ENCODE peak calls at places on chromosomes 3 and 15, in nine cellular contexts. One of them, this sample, is unnamed. For H3K4me1, the result is how much of the 10 kb centered on the place peaks cover.

GRCh38 chr3:126418256-126418530 is 23.5 kb downstream of the CFAP100 start:
- DNase-seq in A549: no peak
- DNase-seq in RWPE2: peak
- DNase-seq in GM23338: no peak
- DNase-seq in heart right ventricle: no peak
- DNase-seq in CD8-positive, alpha-beta T cell: no peak
- DNase-seq in heart left ventricle: no peak
- DNase-seq in Peyer's patch: no peak
- DNase-seq in tibial artery: no peak
- DNase-seq in this sample: no peak

GRCh38 chr3:24521306-24522154 is 26.9 kb upstream of the THRB start:
- DNase-seq in heart left ventricle: peak
- DNase-seq in A549: peak
- DNase-seq in tibial artery: peak
- DNase-seq in Peyer's patch: peak
- DNase-seq in heart right ventricle: peak
- DNase-seq in CD8-positive, alpha-beta T cell: no peak
- DNase-seq in GM23338: peak
- DNase-seq in RWPE2: peak
- DNase-seq in this sample: peak

GRCh38 chr3:112086857-112087524 is 802 bp downstream of the C3orf52 start:
- DNase-seq in heart left ventricle: no peak
- DNase-seq in Peyer's patch: no peak
- DNase-seq in A549: peak
- DNase-seq in tibial artery: no peak
- DNase-seq in RWPE2: no peak
- DNase-seq in heart right ventricle: no peak
- DNase-seq in CD8-positive, alpha-beta T cell: no peak
- DNase-seq in GM23338: peak
- DNase-seq in this sample: peak

GRCh38 chr3:183108002-183108449 is 8.7 kb upstream of the MCCC1 start:
- DNase-seq in RWPE2: no peak
- DNase-seq in heart right ventricle: no peak
- DNase-seq in Peyer's patch: no peak
- DNase-seq in tibial artery: no peak
- DNase-seq in GM23338: no peak
- DNase-seq in A549: no peak
- DNase-seq in heart left ventricle: no peak
- DNase-seq in CD8-positive, alpha-beta T cell: no peak
- DNase-seq in this sample: peak

GRCh38 chr15:65828566-65828965 is 36.5 kb upstream of the DENND4A start:
- DNase-seq in Peyer's patch: no peak
- DNase-seq in tibial artery: no peak
- DNase-seq in CD8-positive, alpha-beta T cell: peak
- DNase-seq in heart right ventricle: no peak
- DNase-seq in GM23338: no peak
- DNase-seq in heart left ventricle: no peak
- DNase-seq in A549: no peak
- DNase-seq in RWPE2: no peak
- DNase-seq in this sample: no peak

GRCh38 chr3:129313983-129314756 is 35.5 kb downstream of the HMCES start:
- DNase-seq in Peyer's patch: no peak
- DNase-seq in heart right ventricle: no peak
- DNase-seq in A549: no peak
- DNase-seq in tibial artery: no peak
- DNase-seq in RWPE2: no peak
- DNase-seq in GM23338: peak
- DNase-seq in CD8-positive, alpha-beta T cell: no peak
- DNase-seq in heart left ventricle: no peak
- DNase-seq in this sample: peak

GRCh38 chr15:86663304-86663703 is 583.6 kb downstream of the AGBL1 start:
- DNase-seq in A549: no peak
- DNase-seq in tibial artery: no peak
- DNase-seq in CD8-positive, alpha-beta T cell: no peak
- DNase-seq in GM23338: no peak
- DNase-seq in heart right ventricle: no peak
- DNase-seq in heart left ventricle: no peak
- DNase-seq in RWPE2: no peak
- DNase-seq in Peyer's patch: no peak
- DNase-seq in this sample: no peak

GRCh38 chr15:38471974-38472373 is 18.0 kb downstream of the FAM98B start:
- DNase-seq in GM23338: no peak
- DNase-seq in RWPE2: no peak
- DNase-seq in CD8-positive, alpha-beta T cell: no peak
- DNase-seq in A549: no peak
- DNase-seq in Peyer's patch: no peak
- DNase-seq in heart left ventricle: no peak
- DNase-seq in tibial artery: no peak
- DNase-seq in heart right ventricle: no peak
- DNase-seq in this sample: no peak

GRCh38 chr3:60979861-60980739 is 271.2 kb downstream of the FHIT start:
- DNase-seq in tibial artery: no peak
- DNase-seq in A549: no peak
- DNase-seq in RWPE2: no peak
- DNase-seq in heart left ventricle: no peak
- DNase-seq in heart right ventricle: no peak
- DNase-seq in GM23338: no peak
- DNase-seq in Peyer's patch: no peak
- DNase-seq in CD8-positive, alpha-beta T cell: no peak
- DNase-seq in this sample: peak

GRCh38 chr15:74400313-74400850 is 32.9 kb upstream of the CYP11A1 start:
- DNase-seq in heart left ventricle: no peak
- DNase-seq in A549: no peak
- DNase-seq in GM23338: no peak
- DNase-seq in tibial artery: no peak
- DNase-seq in Peyer's patch: no peak
- DNase-seq in heart right ventricle: no peak
- DNase-seq in RWPE2: no peak
- DNase-seq in CD8-positive, alpha-beta T cell: no peak
- DNase-seq in this sample: no peak

GRCh38 chr3:15693340-15693739 is 91.8 kb downstream of the BTD start:
- DNase-seq in RWPE2: no peak
- DNase-seq in A549: no peak
- DNase-seq in heart left ventricle: no peak
- DNase-seq in heart right ventricle: no peak
- DNase-seq in GM23338: peak
- DNase-seq in Peyer's patch: no peak
- DNase-seq in tibial artery: no peak
- DNase-seq in CD8-positive, alpha-beta T cell: no peak
- DNase-seq in this sample: no peak

GRCh38 chr3:196646736-196647216 is 7.3 kb downstream of the NRROS start:
- DNase-seq in heart right ventricle: no peak
- DNase-seq in RWPE2: no peak
- DNase-seq in CD8-positive, alpha-beta T cell: no peak
- DNase-seq in Peyer's patch: no peak
- DNase-seq in A549: no peak
- DNase-seq in GM23338: no peak
- DNase-seq in tibial artery: no peak
- DNase-seq in heart left ventricle: no peak
- DNase-seq in this sample: no peak

DNA sequence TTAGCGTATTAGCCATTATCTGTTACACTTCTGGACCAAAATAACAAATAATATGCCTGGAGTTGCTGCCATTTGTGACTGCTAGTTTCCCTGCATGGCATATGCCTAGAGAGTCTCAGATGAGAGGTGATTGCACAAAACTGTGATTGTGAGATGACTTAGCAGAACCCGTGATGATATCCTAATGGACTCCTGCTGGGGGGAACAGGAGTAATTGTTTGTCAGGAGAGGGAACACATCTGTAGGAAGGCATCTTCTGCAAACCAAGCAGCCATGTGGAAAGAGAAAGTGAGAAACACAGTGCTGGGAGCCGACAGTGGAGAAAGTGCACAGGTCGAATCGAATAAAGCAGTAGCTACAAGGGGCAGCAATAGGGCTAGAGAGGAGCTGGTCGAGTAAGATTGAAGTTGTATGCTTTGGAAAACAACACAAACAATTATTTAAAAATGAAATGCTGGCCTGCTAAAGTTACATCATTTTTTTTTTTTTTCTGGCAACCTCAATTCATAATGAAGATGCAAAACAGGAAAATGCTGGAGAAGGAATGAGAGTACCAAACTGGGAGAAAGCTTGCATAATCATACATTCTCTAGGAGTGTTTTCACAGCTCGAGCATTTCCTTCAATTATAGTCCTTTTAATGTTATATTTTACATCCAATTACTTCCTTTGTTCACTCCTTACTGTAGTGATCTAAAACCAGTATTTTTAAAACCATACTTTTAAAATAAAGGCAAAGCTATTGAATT is 494.3 kb upstream of the AGTR1 start:
- DNase-seq in CD8-positive, alpha-beta T cell: no peak
- DNase-seq in tibial artery: no peak
- DNase-seq in A549: no peak
- DNase-seq in Peyer's patch: no peak
- DNase-seq in RWPE2: no peak
- DNase-seq in GM23338: no peak
- DNase-seq in heart left ventricle: no peak
- DNase-seq in heart right ventricle: no peak
- DNase-seq in this sample: peak
- TF ChIP-seq CTCF in CD8-positive, alpha-beta T cell: no peak
- TF ChIP-seq CTCF in tibial artery: no peak
- TF ChIP-seq CTCF in A549: no peak
- TF ChIP-seq CTCF in Peyer's patch: no peak
- TF ChIP-seq CTCF in RWPE2: no peak
- TF ChIP-seq CTCF in GM23338: no peak
- TF ChIP-seq CTCF in heart left ventricle: no peak
- TF ChIP-seq CTCF in heart right ventricle: no peak
- TF ChIP-seq CTCF in this sample: no peak

GRCh38 chr3:31882431-31882830 is 98.6 kb downstream of the OSBPL10 start:
- DNase-seq in heart right ventricle: no peak
- DNase-seq in GM23338: no peak
- DNase-seq in heart left ventricle: no peak
- DNase-seq in RWPE2: no peak
- DNase-seq in tibial artery: no peak
- DNase-seq in CD8-positive, alpha-beta T cell: no peak
- DNase-seq in A549: no peak
- DNase-seq in Peyer's patch: no peak
- DNase-seq in this sample: no peak

GRCh38 chr3:31880482-31881078 is 100.5 kb downstream of the OSBPL10 start:
- DNase-seq in RWPE2: no peak
- DNase-seq in GM23338: no peak
- DNase-seq in tibial artery: no peak
- DNase-seq in heart right ventricle: no peak
- DNase-seq in CD8-positive, alpha-beta T cell: no peak
- DNase-seq in A549: no peak
- DNase-seq in heart left ventricle: no peak
- DNase-seq in Peyer's patch: no peak
- DNase-seq in this sample: no peak

GRCh38 chr3:31882895-31883294 is 98.2 kb downstream of the OSBPL10 start:
- DNase-seq in RWPE2: no peak
- DNase-seq in Peyer's patch: no peak
- DNase-seq in GM23338: no peak
- DNase-seq in CD8-positive, alpha-beta T cell: no peak
- DNase-seq in heart left ventricle: no peak
- DNase-seq in A549: no peak
- DNase-seq in heart right ventricle: no peak
- DNase-seq in tibial artery: no peak
- DNase-seq in this sample: no peak

GRCh38 chr3:31884251-31884650 is 96.8 kb downstream of the OSBPL10 start:
- DNase-seq in A549: no peak
- DNase-seq in heart left ventricle: no peak
- DNase-seq in Peyer's patch: no peak
- DNase-seq in CD8-positive, alpha-beta T cell: no peak
- DNase-seq in heart right ventricle: no peak
- DNase-seq in GM23338: no peak
- DNase-seq in RWPE2: no peak
- DNase-seq in tibial artery: no peak
- DNase-seq in this sample: no peak

GRCh38 chr3:31885235-31885634 is 95.8 kb downstream of the OSBPL10 start:
- DNase-seq in heart right ventricle: no peak
- DNase-seq in heart left ventricle: no peak
- DNase-seq in RWPE2: no peak
- DNase-seq in A549: no peak
- DNase-seq in GM23338: no peak
- DNase-seq in Peyer's patch: no peak
- DNase-seq in tibial artery: no peak
- DNase-seq in CD8-positive, alpha-beta T cell: no peak
- DNase-seq in this sample: no peak
- H3K4me1 ChIP-seq in heart right ventricle: under half
- H3K4me1 ChIP-seq in heart left ventricle: under half
- H3K4me1 ChIP-seq in RWPE2: half or more
- H3K4me1 ChIP-seq in A549: under half
- H3K4me1 ChIP-seq in GM23338: under half
- H3K4me1 ChIP-seq in Peyer's patch: under half
- H3K4me1 ChIP-seq in tibial artery: under half
- H3K4me1 ChIP-seq in CD8-positive, alpha-beta T cell: under half
- H3K4me1 ChIP-seq in this sample: under half

DNA sequence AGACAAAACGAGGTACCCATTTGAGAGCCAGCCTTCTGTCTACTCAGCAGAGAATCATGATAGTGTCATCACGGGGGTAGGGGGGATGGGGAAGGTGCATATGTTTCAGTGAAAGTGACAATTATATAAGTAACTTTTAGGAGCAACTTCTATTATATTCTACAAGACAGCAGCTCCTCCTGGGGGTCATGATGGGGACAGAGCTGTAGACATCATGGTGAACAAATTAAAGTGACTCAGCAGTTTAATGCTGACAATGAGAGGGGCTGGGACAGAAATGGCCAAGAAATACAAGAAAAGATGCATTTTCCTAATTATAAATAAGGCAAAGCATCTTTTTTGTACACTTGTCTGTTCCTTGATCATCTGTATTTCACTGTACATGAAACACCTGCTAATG is 11.8 kb downstream of the CAPN3 start:
- DNase-seq in RWPE2: no peak
- DNase-seq in tibial artery: no peak
- DNase-seq in heart left ventricle: no peak
- DNase-seq in CD8-positive, alpha-beta T cell: no peak
- DNase-seq in GM23338: peak
- DNase-seq in A549: no peak
- DNase-seq in heart right ventricle: no peak
- DNase-seq in Peyer's patch: no peak
- DNase-seq in this sample: no peak
- TF ChIP-seq CTCF in RWPE2: peak
- TF ChIP-seq CTCF in tibial artery: no peak
- TF ChIP-seq CTCF in heart left ventricle: no peak
- TF ChIP-seq CTCF in CD8-positive, alpha-beta T cell: no peak
- TF ChIP-seq CTCF in GM23338: peak
- TF ChIP-seq CTCF in A549: no peak
- TF ChIP-seq CTCF in heart right ventricle: no peak
- TF ChIP-seq CTCF in Peyer's patch: no peak
- TF ChIP-seq CTCF in this sample: no peak

GRCh38 chr3:113695426-113695817 is 1.0 kb downstream of the USF3 start:
- DNase-seq in Peyer's patch: no peak
- DNase-seq in RWPE2: no peak
- DNase-seq in tibial artery: no peak
- DNase-seq in GM23338: no peak
- DNase-seq in heart right ventricle: no peak
- DNase-seq in heart left ventricle: no peak
- DNase-seq in CD8-positive, alpha-beta T cell: no peak
- DNase-seq in A549: no peak
- DNase-seq in this sample: peak
- H3K4me1 ChIP-seq in Peyer's patch: under half
- H3K4me1 ChIP-seq in RWPE2: under half
- H3K4me1 ChIP-seq in tibial artery: under half
- H3K4me1 ChIP-seq in GM23338: under half
- H3K4me1 ChIP-seq in heart right ventricle: under half
- H3K4me1 ChIP-seq in heart left ventricle: under half
- H3K4me1 ChIP-seq in CD8-positive, alpha-beta T cell: under half
- H3K4me1 ChIP-seq in A549: under half
- H3K4me1 ChIP-seq in this sample: under half